ENCODE peak calls at places on chromosomes 7 and 10, in eight cellular contexts. X is Panc1, L is keratinocyte, F is NCI-H774, H is NCI-H2171 treated with DMSO at 0.1 percent for 48 hours, Q is SW 1271, N is memory B cell, Y is NCI-H1092. A is an unnamed sample.

GRCh38 chr7:30116771-30117170 is 18.0 kb upstream of the MTURN start:
- DNase-seq in X (no peak), L (no peak), F (no peak), H (peak; percentile 8), Q (no peak), N (no peak), Y (no peak), A (peak; percentile 22)

GRCh38 chr10:103197177-103197576 is 4.1 kb upstream of the NT5C2 start:
- DNase-seq in X (peak; percentile 61), L (no peak), F (no peak), H (no peak), Q (peak; percentile 56), N (no peak), Y (no peak), A (peak; percentile 68)

GRCh38 chr10:86899128-86899527 is 58.3 kb downstream of the MMRN2 start:
- DNase-seq in X (no peak), L (no peak), F (no peak), H (no peak), Q (no peak), N (no peak), Y (no peak), A (no peak)

GRCh38 chr10:43253461-43254198 is 13.2 kb downstream of the RASGEF1A start:
- DNase-seq in X (no peak), L (no peak), F (no peak), H (no peak), Q (no peak), N (no peak), Y (no peak), A (no peak)

GRCh38 chr10:7519351-7519750 is 108.5 kb upstream of the SFMBT2 start:
- DNase-seq in X (no peak), L (no peak), F (no peak), H (no peak), Q (no peak), N (no peak), Y (no peak), A (no peak)

GRCh38 chr10:60434418-60435046 is 44.9 kb upstream of the ANK3 start:
- DNase-seq in X (peak; percentile 46), L (peak; percentile 35), F (peak; percentile 51), H (peak; percentile 63), Q (peak; percentile 57), N (peak; percentile 20), Y (peak; percentile 16), A (peak; percentile 90)

GRCh38 chr7:100545636-100546128 is 6.7 kb downstream of the AGFG2 start:
- DNase-seq in X (peak; percentile 88), L (no peak), F (peak; percentile 5), H (peak; percentile 32), Q (peak; percentile 83), N (no peak), Y (no peak), A (peak; percentile 70)

GRCh38 chr10:17607603-17608332 is 9.4 kb downstream of the HACD1 start:
- DNase-seq in X (no peak), L (no peak), F (peak; percentile 10), H (peak; percentile 34), Q (peak; percentile 48), N (peak; percentile 41), Y (peak; percentile 20), A (peak; percentile 81)

A was measured in G401.